ENCODE peak calls at places on chromosomes 16 and 17, in ten cellular contexts. T, M, Q, U, B, N, L, S, V and I are unnamed samples.

GRCh38 chr16:87324411-87325275 is 7.5 kb upstream of the C16orf95 start:
- DNase-seq in T (peak; percentile 54), M (peak; percentile 17), Q (peak; percentile 80), U (peak; percentile 57), B (peak; percentile 34), N (no peak), L (no peak), S (no peak), V (no peak), I (peak; percentile 86)

GRCh38 chr17:4947411-4948165 is 742 bp downstream of the PFN1 start:
- DNase-seq in T (peak; percentile 78), M (peak; percentile 50), Q (peak; percentile 72), U (peak; percentile 79), B (peak; percentile 53), N (peak; percentile 55), L (peak; percentile 61), S (no peak), V (peak; percentile 88), I (peak; percentile 79)

GRCh38 chr16:7888421-7888820 is 555.8 kb downstream of the RBFOX1 start:
- DNase-seq in T (no peak), M (no peak), Q (no peak), U (no peak), B (no peak), N (no peak), L (no peak), S (no peak), V (no peak), I (no peak)

GRCh38 chr17:76772842-76773521 is 35.1 kb downstream of the MFSD11 start:
- DNase-seq in T (peak; percentile 24), M (peak; percentile 40), Q (no peak), U (peak; percentile 98), B (peak; percentile 67), N (peak; percentile 7), L (peak; percentile 45), S (peak; percentile 84), V (no peak), I (no peak)

GRCh38 chr17:66930933-66931332 is 33.6 kb upstream of the CACNG4 start:
- DNase-seq in T (no peak), M (no peak), Q (no peak), U (peak; percentile 31), B (no peak), N (no peak), L (no peak), S (no peak), V (peak; percentile 29), I (no peak)

GRCh38 chr17:51873302-51873701 is 285.2 kb downstream of the CA10 start:
- DNase-seq in T (no peak), M (no peak), Q (no peak), U (no peak), B (no peak), N (no peak), L (no peak), S (no peak), V (no peak), I (no peak)

GRCh38 chr17:27878776-27879562 is 14.2 kb downstream of the LYRM9 start:
- DNase-seq in T (peak; percentile 75), M (no peak), Q (no peak), U (no peak), B (no peak), N (no peak), L (no peak), S (no peak), V (no peak), I (no peak)

GRCh38 chr17:44672479-44673093 is 16.3 kb downstream of the MEIOC start:
- DNase-seq in T (no peak), M (no peak), Q (peak; percentile 18), U (peak; percentile 9), B (no peak), N (no peak), L (no peak), S (no peak), V (no peak), I (no peak)

GRCh38 chr16:78608305-78608776 is 508.9 kb downstream of the WWOX start:
- DNase-seq in T (no peak), M (no peak), Q (no peak), U (no peak), B (no peak), N (no peak), L (no peak), S (no peak), V (no peak), I (no peak)

GRCh38 chr17:35984140-35984539 is 2.4 kb downstream of the CCL14 start:
- DNase-seq in T (no peak), M (no peak), Q (no peak), U (no peak), B (no peak), N (no peak), L (no peak), S (no peak), V (no peak), I (no peak)

GRCh38 chr17:31787857-31788570 is 71.0 kb downstream of the COPRS start:
- DNase-seq in T (no peak), M (no peak), Q (no peak), U (no peak), B (no peak), N (no peak), L (no peak), S (peak; percentile 97), V (peak; percentile 66), I (peak; percentile 2)

GRCh38 chr16:57092786-57093301 is 461 bp downstream of the CPNE2 start:
- DNase-seq in T (peak; percentile 40), M (no peak), Q (peak; percentile 78), U (peak; percentile 51), B (peak; percentile 22), N (peak; percentile 48), L (peak; percentile 32), S (no peak), V (peak; percentile 84), I (peak; percentile 84)

GRCh38 chr17:34723875-34724274 is 144.5 kb downstream of the TMEM132E start:
- DNase-seq in T (no peak), M (no peak), Q (no peak), U (no peak), B (no peak), N (no peak), L (no peak), S (no peak), V (no peak), I (no peak)

GRCh38 chr17:5565808-5566207 is 18.5 kb downstream of the NLRP1 start:
- DNase-seq in T (no peak), M (no peak), Q (no peak), U (no peak), B (no peak), N (no peak), L (no peak), S (no peak), V (no peak), I (no peak)

GRCh38 chr16:12531937-12532336 is 271.8 kb downstream of the CPPED1 start:
- DNase-seq in T (no peak), M (no peak), Q (no peak), U (no peak), B (no peak), N (no peak), L (no peak), S (peak; percentile 48), V (no peak), I (no peak)

GRCh38 chr16:59634951-59635350 is 900.8 kb upstream of the GOT2 start:
- DNase-seq in T (no peak), M (no peak), Q (no peak), U (no peak), B (no peak), N (no peak), L (no peak), S (peak; percentile 41), V (no peak), I (no peak)

GRCh38 chr17:61235821-61236197 is 163.8 kb upstream of the TBX2 start:
- DNase-seq in T (no peak), M (no peak), Q (no peak), U (no peak), B (no peak), N (no peak), L (no peak), S (peak; percentile 66), V (no peak), I (no peak)

GRCh38 chr16:85615014-85615851 is 2.1 kb downstream of the GSE1 start:
- DNase-seq in T (peak; percentile 17), M (no peak), Q (no peak), U (peak; percentile 69), B (no peak), N (peak; percentile 40), L (no peak), S (no peak), V (peak; percentile 96), I (no peak)

GRCh38 chr16:19974607-19975006 is 90.0 kb upstream of the GPRC5B start:
- DNase-seq in T (no peak), M (no peak), Q (no peak), U (no peak), B (no peak), N (no peak), L (no peak), S (no peak), V (no peak), I (no peak)

GRCh38 chr16:88532434-88533241 is 37.6 kb upstream of the ZC3H18 start:
- DNase-seq in T (no peak), M (no peak), Q (no peak), U (no peak), B (no peak), N (no peak), L (no peak), S (no peak), V (no peak), I (no peak)

GRCh38 chr17:8038954-8039610 is at the start of gene ALOX15B:
- DNase-seq in T (no peak), M (no peak), Q (no peak), U (no peak), B (no peak), N (no peak), L (no peak), S (no peak), V (peak; percentile 92), I (no peak)

GRCh38 chr17:79055197-79055596 is 19.4 kb upstream of the ENGASE start:
- DNase-seq in T (no peak), M (no peak), Q (no peak), U (no peak), B (no peak), N (no peak), L (no peak), S (no peak), V (no peak), I (no peak)

GRCh38 chr17:77106874-77107358 is 33.9 kb upstream of the SEC14L1 start:
- DNase-seq in T (no peak), M (no peak), Q (peak; percentile 37), U (no peak), B (no peak), N (peak; percentile 11), L (no peak), S (no peak), V (no peak), I (peak; percentile 58)

GRCh38 chr17:40304464-40304863 is 4.5 kb upstream of the RARA start:
- DNase-seq in T (no peak), M (no peak), Q (no peak), U (no peak), B (no peak), N (no peak), L (no peak), S (peak; percentile 76), V (no peak), I (no peak)

GRCh38 chr16:11629071-11630030 is 38.9 kb upstream of the SNN start:
- DNase-seq in T (no peak), M (no peak), Q (no peak), U (no peak), B (no peak), N (no peak), L (no peak), S (no peak), V (no peak), I (no peak)

GRCh38 chr17:58388302-58389190 is 28.8 kb downstream of the RNF43 start:
- DNase-seq in T (no peak), M (no peak), Q (no peak), U (peak; percentile 14), B (no peak), N (no peak), L (no peak), S (no peak), V (no peak), I (no peak)

GRCh38 chr16:88941051-88941932 is 35.7 kb downstream of the CBFA2T3 start:
- DNase-seq in T (no peak), M (no peak), Q (peak; percentile 78), U (no peak), B (no peak), N (no peak), L (peak; percentile 19), S (no peak), V (no peak), I (peak; percentile 79)

GRCh38 chr16:75236232-75236631 is 15.2 kb downstream of the BCAR1 start:
- DNase-seq in T (no peak), M (no peak), Q (no peak), U (no peak), B (no peak), N (no peak), L (no peak), S (no peak), V (peak; percentile 52), I (no peak)